ENCODE peak calls at places on chromosomes 2 and 18, in four cellular contexts. One of them, this sample, is unnamed.

GRCh38 chr18:13605901-13606300 is 120.5 kb downstream of the FAM210A start:
- DNase-seq in HepG2: no peak
- DNase-seq in HEK293T: no peak
- DNase-seq in K562: no peak
- DNase-seq in this sample: no peak

GRCh38 chr2:46338674-46339073 is 41.5 kb downstream of the EPAS1 start:
- DNase-seq in HepG2: no peak
- DNase-seq in HEK293T: no peak
- DNase-seq in K562: no peak
- DNase-seq in this sample: no peak

GRCh38 chr2:36618381-36618780 is 20.4 kb upstream of the FEZ2 start:
- DNase-seq in HepG2: peak; percentile 83
- DNase-seq in HEK293T: peak; percentile 70
- DNase-seq in K562: peak; percentile 80
- DNase-seq in this sample: peak; percentile 35

GRCh38 chr2:170554278-170554955 is 160.7 kb upstream of the SP5 start:
- DNase-seq in HepG2: no peak
- DNase-seq in HEK293T: no peak
- DNase-seq in K562: no peak
- DNase-seq in this sample: no peak

GRCh38 chr18:35514752-35515459 is 17.1 kb upstream of the INO80C start:
- DNase-seq in HepG2: no peak
- DNase-seq in HEK293T: no peak
- DNase-seq in K562: peak; percentile 2
- DNase-seq in this sample: no peak

GRCh38 chr2:147989809-147990403 is 30.6 kb downstream of the ORC4 start:
- DNase-seq in HepG2: peak; percentile 47
- DNase-seq in HEK293T: peak; percentile 32
- DNase-seq in K562: peak; percentile 51
- DNase-seq in this sample: peak; percentile 31

GRCh38 chr2:68727698-68728375 is 6.8 kb upstream of the ARHGAP25 start:
- DNase-seq in HepG2: no peak
- DNase-seq in HEK293T: no peak
- DNase-seq in K562: no peak
- DNase-seq in this sample: no peak

GRCh38 chr2:23385748-23386421 is 906 bp downstream of the KLHL29 start:
- DNase-seq in HepG2: no peak
- DNase-seq in HEK293T: peak; percentile 38
- DNase-seq in K562: no peak
- DNase-seq in this sample: no peak

GRCh38 chr2:47499621-47500309 is 96.8 kb downstream of the MSH2 start:
- DNase-seq in HepG2: no peak
- DNase-seq in HEK293T: no peak
- DNase-seq in K562: no peak
- DNase-seq in this sample: no peak

GRCh38 chr2:113075030-113075429 is 7.3 kb downstream of the IL1F10 start:
- DNase-seq in HepG2: no peak
- DNase-seq in HEK293T: no peak
- DNase-seq in K562: no peak
- DNase-seq in this sample: no peak

GRCh38 chr2:152326710-152327109 is 8.3 kb upstream of the FMNL2 start:
- DNase-seq in HepG2: no peak
- DNase-seq in HEK293T: no peak
- DNase-seq in K562: no peak
- DNase-seq in this sample: no peak

GRCh38 chr2:219783551-219783950 is 156.1 kb downstream of the SLC4A3 start:
- DNase-seq in HepG2: no peak
- DNase-seq in HEK293T: no peak
- DNase-seq in K562: no peak
- DNase-seq in this sample: no peak

GRCh38 chr2:20976527-20976926 is 67.3 kb downstream of the APOB start:
- DNase-seq in HepG2: no peak
- DNase-seq in HEK293T: no peak
- DNase-seq in K562: no peak
- DNase-seq in this sample: no peak

GRCh38 chr2:134218414-134218813 is 35.5 kb upstream of the MGAT5 start:
- DNase-seq in HepG2: no peak
- DNase-seq in HEK293T: no peak
- DNase-seq in K562: no peak
- DNase-seq in this sample: no peak

GRCh38 chr18:37524546-37525301 is 40.9 kb downstream of the CELF4 start:
- DNase-seq in HepG2: no peak
- DNase-seq in HEK293T: peak; percentile 71
- DNase-seq in K562: no peak
- DNase-seq in this sample: no peak

GRCh38 chr2:10408649-10409579 is 39.2 kb downstream of the ODC1 start:
- DNase-seq in HepG2: peak; percentile 87
- DNase-seq in HEK293T: peak; percentile 92
- DNase-seq in K562: peak; percentile 90
- DNase-seq in this sample: peak; percentile 71

GRCh38 chr2:10407432-10407831 is 40.7 kb downstream of the ODC1 start:
- DNase-seq in HepG2: no peak
- DNase-seq in HEK293T: no peak
- DNase-seq in K562: no peak
- DNase-seq in this sample: no peak

GRCh38 chr2:10406491-10406890 is 41.6 kb downstream of the ODC1 start:
- DNase-seq in HepG2: no peak
- DNase-seq in HEK293T: no peak
- DNase-seq in K562: no peak
- DNase-seq in this sample: no peak

GRCh38 chr2:10406016-10406415 is 42.1 kb downstream of the ODC1 start:
- DNase-seq in HepG2: no peak
- DNase-seq in HEK293T: no peak
- DNase-seq in K562: no peak
- DNase-seq in this sample: no peak

GRCh38 chr2:10407841-10408648 is 40.1 kb downstream of the ODC1 start:
- DNase-seq in HepG2: peak; percentile 84
- DNase-seq in HEK293T: no peak
- DNase-seq in K562: peak; percentile 88
- DNase-seq in this sample: peak; percentile 51
- TF ChIP-seq FOXK2 in HepG2: no peak
- TF ChIP-seq FOXK2 in HEK293T: no peak
- TF ChIP-seq FOXK2 in K562: no peak
- TF ChIP-seq FOXK2 in this sample: no peak

GRCh38 chr18:25832008-25832604 is 258.3 kb downstream of the SS18 start:
- DNase-seq in HepG2: peak; percentile 25
- DNase-seq in HEK293T: peak; percentile 77
- DNase-seq in K562: peak; percentile 55
- DNase-seq in this sample: no peak
- TF ChIP-seq FOXK2 in HepG2: no peak
- TF ChIP-seq FOXK2 in HEK293T: no peak
- TF ChIP-seq FOXK2 in K562: no peak
- TF ChIP-seq FOXK2 in this sample: no peak

GRCh38 chr2:234565842-234566619 is 69.2 kb upstream of the ARL4C start:
- DNase-seq in HepG2: peak; percentile 46
- DNase-seq in HEK293T: no peak
- DNase-seq in K562: no peak
- DNase-seq in this sample: no peak

GRCh38 chr2:234564719-234565118 is 67.8 kb upstream of the ARL4C start:
- DNase-seq in HepG2: no peak
- DNase-seq in HEK293T: no peak
- DNase-seq in K562: no peak
- DNase-seq in this sample: no peak

GRCh38 chr2:234566622-234567021 is 69.7 kb upstream of the ARL4C start:
- DNase-seq in HepG2: peak; percentile 52
- DNase-seq in HEK293T: no peak
- DNase-seq in K562: no peak
- DNase-seq in this sample: no peak

GRCh38 chr2:234569776-234570430 is 73.0 kb upstream of the ARL4C start:
- DNase-seq in HepG2: no peak
- DNase-seq in HEK293T: no peak
- DNase-seq in K562: no peak
- DNase-seq in this sample: no peak

GRCh38 chr2:234565201-234565600 is 68.3 kb upstream of the ARL4C start:
- DNase-seq in HepG2: no peak
- DNase-seq in HEK293T: no peak
- DNase-seq in K562: no peak
- DNase-seq in this sample: no peak
- TF ChIP-seq FOXK2 in HepG2: no peak
- TF ChIP-seq FOXK2 in HEK293T: no peak
- TF ChIP-seq FOXK2 in K562: no peak
- TF ChIP-seq FOXK2 in this sample: no peak

GRCh38 chr2:86442642-86443005 is 1.5 kb downstream of the KDM3A start:
- DNase-seq in HepG2: peak; percentile 93
- DNase-seq in HEK293T: peak; percentile 78
- DNase-seq in K562: peak; percentile 84
- DNase-seq in this sample: peak; percentile 82
- TF ChIP-seq FOXK2 in HepG2: no peak
- TF ChIP-seq FOXK2 in HEK293T: no peak
- TF ChIP-seq FOXK2 in K562: no peak
- TF ChIP-seq FOXK2 in this sample: no peak

GRCh38 chr2:177796011-177796410 is 276.6 kb downstream of the PDE11A start:
- DNase-seq in HepG2: no peak
- DNase-seq in HEK293T: no peak
- DNase-seq in K562: no peak
- DNase-seq in this sample: no peak

GRCh38 chr2:177799531-177799930 is 273.0 kb downstream of the PDE11A start:
- DNase-seq in HepG2: peak; percentile 27
- DNase-seq in HEK293T: peak; percentile 49
- DNase-seq in K562: peak; percentile 35
- DNase-seq in this sample: no peak

GRCh38 chr2:177796644-177797415 is 275.7 kb downstream of the PDE11A start:
- DNase-seq in HepG2: no peak
- DNase-seq in HEK293T: no peak
- DNase-seq in K562: no peak
- DNase-seq in this sample: no peak

GRCh38 chr2:177797808-177798207 is 274.8 kb downstream of the PDE11A start:
- DNase-seq in HepG2: no peak
- DNase-seq in HEK293T: no peak
- DNase-seq in K562: no peak
- DNase-seq in this sample: no peak
- TF ChIP-seq FOXK2 in HepG2: no peak
- TF ChIP-seq FOXK2 in HEK293T: no peak
- TF ChIP-seq FOXK2 in K562: no peak
- TF ChIP-seq FOXK2 in this sample: no peak

GRCh38 chr2:202717598-202718310 is 83.0 kb downstream of the FAM117B start:
- DNase-seq in HepG2: no peak
- DNase-seq in HEK293T: no peak
- DNase-seq in K562: no peak
- DNase-seq in this sample: no peak
- TF ChIP-seq FOXK2 in HepG2: no peak
- TF ChIP-seq FOXK2 in HEK293T: no peak
- TF ChIP-seq FOXK2 in K562: no peak
- TF ChIP-seq FOXK2 in this sample: no peak

DNA sequence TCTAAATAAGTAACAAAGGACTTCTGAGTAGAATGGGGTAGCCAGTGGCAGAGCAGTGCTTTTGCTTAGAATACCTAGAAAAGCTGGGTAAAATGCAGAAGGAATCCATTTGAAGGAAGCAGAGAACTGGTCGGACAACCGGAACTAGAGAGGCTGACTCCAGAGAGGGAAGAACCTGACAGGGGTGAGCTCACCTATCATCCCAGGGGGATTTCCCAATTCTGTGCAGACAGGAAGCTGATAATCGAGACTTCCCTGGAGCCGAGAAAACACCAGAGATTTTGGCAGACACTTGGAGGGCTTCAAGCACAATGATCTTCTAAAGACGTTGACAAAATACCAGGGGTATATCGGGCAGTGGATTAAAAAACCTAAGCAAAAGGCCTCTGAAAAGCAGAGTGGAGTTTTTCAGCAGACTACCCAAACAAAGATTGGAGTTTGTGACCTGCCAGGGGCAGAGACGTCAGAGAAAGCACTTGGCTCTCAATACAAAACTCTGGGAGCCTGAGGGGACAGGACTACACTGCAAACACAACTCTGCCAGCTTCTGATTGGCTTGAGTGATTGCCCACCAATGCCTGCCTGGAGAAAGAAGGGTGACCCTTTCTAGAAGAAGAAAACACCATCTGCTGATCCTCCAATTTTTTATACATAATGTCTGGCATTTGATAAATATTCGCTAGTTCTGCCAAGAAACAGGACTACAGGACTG is 67.5 kb upstream of the TTN start:
- DNase-seq in HepG2: no peak
- DNase-seq in HEK293T: no peak
- DNase-seq in K562: no peak
- DNase-seq in this sample: no peak
- TF ChIP-seq FOXK2 in HepG2: no peak
- TF ChIP-seq FOXK2 in HEK293T: no peak
- TF ChIP-seq FOXK2 in K562: no peak
- TF ChIP-seq FOXK2 in this sample: no peak

DNA sequence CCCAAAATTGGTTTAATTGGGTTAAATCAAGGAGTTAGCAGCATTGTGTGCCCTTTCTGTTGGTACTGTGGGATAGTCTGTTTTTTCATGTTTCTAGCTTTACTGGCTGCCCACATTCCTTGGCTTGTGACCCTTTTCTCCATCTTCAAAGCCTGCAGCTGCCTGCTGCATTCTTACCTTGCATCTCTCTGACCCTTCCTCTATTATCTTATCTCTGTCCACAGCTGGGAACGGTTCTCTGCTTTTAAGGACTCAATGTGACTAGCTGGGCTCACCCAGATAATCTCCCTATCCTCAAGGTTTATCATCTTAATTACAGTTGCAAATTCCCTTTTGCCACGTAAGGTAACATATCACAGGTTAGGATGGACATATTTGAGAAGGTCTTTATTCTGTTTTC is 199.7 kb downstream of the KCNS3 start:
- DNase-seq in HepG2: no peak
- DNase-seq in HEK293T: no peak
- DNase-seq in K562: no peak
- DNase-seq in this sample: no peak
- TF ChIP-seq FOXK2 in HepG2: no peak
- TF ChIP-seq FOXK2 in HEK293T: no peak
- TF ChIP-seq FOXK2 in K562: no peak
- TF ChIP-seq FOXK2 in this sample: no peak

This sample was measured in GM12878.